ENCODE peak calls at places on chromosomes 4 and X, in five cellular contexts. U, V, P, B and W are unnamed samples.

GRCh38 chr4:122633211-122633610 is 12.3 kb upstream of the IL21 start:
- DNase-seq in U (no peak), V (no peak), P (no peak), B (no peak), W (no peak)

GRCh38 chr4:181822005-181822375 is 421.2 kb upstream of the TENM3 start:
- DNase-seq in P (no peak), V (peak; percentile 17), U (no peak), B (no peak), W (no peak)

GRCh38 chr4:133802741-133803140 is 398.8 kb downstream of the PABPC4L start:
- DNase-seq in P (no peak), U (no peak), B (no peak), V (no peak), W (no peak)

GRCh38 chr4:41214158-41215146 is at the start of gene APBB2:
- DNase-seq in P (peak; percentile 96), B (peak; percentile 86), U (peak; percentile 95), V (peak; percentile 98), W (no peak)

GRCh38 chrX:134670241-134670811 is 12.1 kb upstream of the PLAC1 start:
- DNase-seq in P (no peak), B (peak; percentile 78), V (no peak), U (no peak), W (no peak)

GRCh38 chr4:56649445-56650258 is 31.4 kb downstream of the HOPX start:
- DNase-seq in P (no peak), U (no peak), V (no peak), B (no peak), W (no peak)

GRCh38 chr4:89158884-89159503 is 47.7 kb downstream of the TIGD2 start:
- DNase-seq in U (no peak), V (no peak), P (no peak), B (peak; percentile 25), W (no peak)

GRCh38 chr4:32789026-32789608 is 2068.9 kb downstream of the PCDH7 start:
- DNase-seq in V (no peak), B (no peak), U (no peak), P (no peak), W (no peak)

GRCh38 chrX:108439961-108440696 is 491 bp downstream of the COL4A5 start:
- DNase-seq in V (peak; percentile 7), U (peak; percentile 17), B (peak; percentile 14), P (peak; percentile 26), W (no peak)

GRCh38 chr4:127604949-127605709 is 27.6 kb upstream of the INTU start:
- DNase-seq in B (no peak), V (no peak), U (no peak), P (no peak), W (no peak)

GRCh38 chrX:154411981-154412340 is 622 bp downstream of the TAFAZZIN start:
- DNase-seq in U (peak; percentile 73), P (peak; percentile 73), B (peak; percentile 69), V (peak; percentile 74), W (no peak)

GRCh38 chr4:7705062-7705461 is 234.6 kb downstream of the AFAP1 start:
- DNase-seq in V (peak; percentile 16), U (no peak), P (no peak), B (no peak), W (no peak)

GRCh38 chr4:7817877-7818675 is 121.6 kb downstream of the AFAP1 start:
- DNase-seq in V (peak; percentile 62), B (no peak), U (no peak), P (peak; percentile 71), W (no peak)

GRCh38 chr4:17066972-17067371 is 168.5 kb upstream of the LDB2 start:
- DNase-seq in V (no peak), U (no peak), P (no peak), B (peak; percentile 3), W (no peak)

DNA sequence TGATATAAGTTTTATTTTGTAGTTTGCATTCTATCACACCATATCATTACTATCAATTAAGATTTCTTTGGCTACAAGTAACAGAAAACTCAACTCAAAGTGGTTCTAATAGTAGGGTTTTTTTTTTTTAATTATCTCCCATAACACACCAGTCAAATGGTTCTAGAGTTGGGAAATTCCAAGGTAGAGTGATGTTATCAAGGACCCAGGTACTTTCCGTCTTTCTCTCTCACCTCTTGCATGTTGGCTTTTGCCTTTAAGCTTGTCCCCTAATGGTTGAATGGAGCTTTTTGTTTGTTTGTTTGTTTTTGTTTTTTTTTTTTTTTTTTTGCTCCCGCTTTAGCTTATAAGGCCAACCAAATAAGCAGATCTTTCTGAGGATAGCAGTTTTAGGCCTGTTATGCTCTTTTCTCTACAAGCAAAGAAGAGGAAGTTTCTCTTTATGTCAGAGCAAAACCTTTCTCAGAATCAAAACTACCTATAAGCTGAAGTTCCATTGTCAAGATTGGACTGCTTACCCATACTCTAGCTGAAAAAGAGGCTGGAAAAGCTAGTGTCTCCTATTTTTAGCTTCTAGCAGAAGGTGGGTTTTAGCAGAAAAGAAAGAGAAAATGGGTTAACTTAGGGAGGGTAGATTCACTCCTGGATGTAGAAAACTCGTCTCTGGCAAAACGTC is 177.5 kb downstream of the EDA start:
- DNase-seq in P (no peak), V (no peak), U (no peak), B (no peak), W (no peak)
- H3K9me3 ChIP-seq in P (no peaks in the 10 kb centered on the region), V (no peaks in the 10 kb centered on the region), U (no peaks in the 10 kb centered on the region), B (no peaks in the 10 kb centered on the region), W (peaks cover 3% of the 10 kb centered on the region)

DNA sequence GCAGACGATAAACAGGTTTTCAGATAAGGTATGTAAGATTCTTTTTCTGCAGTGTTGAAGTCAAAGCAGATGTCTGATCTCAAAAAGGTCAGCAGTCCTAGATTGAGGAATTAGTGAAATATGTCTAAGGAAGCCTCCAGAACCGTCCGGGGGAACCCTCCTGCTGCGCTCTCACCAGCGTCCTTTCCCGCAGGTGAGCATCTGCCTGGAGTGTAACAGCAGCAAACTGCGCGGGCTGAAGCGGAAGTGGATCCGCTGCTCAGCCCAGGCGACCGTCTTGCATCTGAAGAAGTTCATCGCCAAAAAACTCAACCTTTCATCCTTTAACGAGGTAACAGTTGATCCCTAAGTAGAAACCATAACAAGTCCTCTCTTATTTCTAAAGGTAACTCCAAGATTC is 55.5 kb downstream of the PCGF3 start:
- DNase-seq in U (no peak), P (no peak), B (no peak), V (no peak), W (no peak)
- H3K9me3 ChIP-seq in U (no peaks in the 10 kb centered on the region), P (no peaks in the 10 kb centered on the region), B (no peaks in the 10 kb centered on the region), V (no peaks in the 10 kb centered on the region), W (no peaks in the 10 kb centered on the region)

DNA sequence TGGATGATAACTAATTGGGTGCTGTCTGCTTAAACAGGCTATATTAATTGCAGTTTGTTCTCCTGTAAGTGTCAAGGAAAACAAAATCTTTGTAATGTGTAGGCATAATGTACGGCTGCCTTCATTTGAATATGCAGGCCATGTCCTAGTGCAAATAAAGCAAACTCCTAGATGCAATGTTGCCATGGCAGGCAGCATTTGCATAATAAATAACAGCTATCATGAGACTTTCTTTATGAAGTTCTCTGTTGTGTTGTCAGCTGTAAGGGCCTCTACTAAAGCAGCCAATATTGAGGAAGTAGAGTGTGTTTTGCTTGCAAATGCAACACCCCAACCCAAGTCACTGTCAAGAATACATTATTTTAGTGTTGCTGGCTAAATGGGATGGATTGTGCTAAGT is 416.9 kb downstream of the ZIC3 start:
- DNase-seq in P (no peak), U (no peak), V (no peak), B (no peak), W (no peak)
- H3K9me3 ChIP-seq in P (no peaks in the 10 kb centered on the region), U (no peaks in the 10 kb centered on the region), V (no peaks in the 10 kb centered on the region), B (no peaks in the 10 kb centered on the region), W (no peaks in the 10 kb centered on the region)

GRCh38 chrX:151694121-151694520 is 1.1 kb upstream of the PRRG3 start:
- DNase-seq in V (no peak), U (no peak), B (no peak), P (no peak), W (no peak)
- H3K9me3 ChIP-seq in V (no peaks in the 10 kb centered on the region), U (no peaks in the 10 kb centered on the region), B (no peaks in the 10 kb centered on the region), P (peaks cover 4% of the 10 kb centered on the region), W (no peaks in the 10 kb centered on the region)

GRCh38 chr4:173520921-173521473 is 9.0 kb downstream of the HAND2 start:
- DNase-seq in V (no peak), B (no peak), P (no peak), U (no peak), W (no peak)

GRCh38 chr4:173521474-173522159 is 8.4 kb downstream of the HAND2 start:
- DNase-seq in B (no peak), P (peak; percentile 45), V (no peak), U (no peak), W (no peak)

GRCh38 chr4:173517781-173518371 is 12.2 kb downstream of the HAND2 start:
- DNase-seq in U (no peak), B (no peak), V (no peak), P (no peak), W (no peak)

GRCh38 chr4:173518419-173519102 is 11.5 kb downstream of the HAND2 start:
- DNase-seq in B (no peak), P (no peak), V (no peak), U (no peak), W (no peak)

GRCh38 chr4:173519130-173520101 is 10.6 kb downstream of the HAND2 start:
- DNase-seq in V (no peak), B (no peak), U (no peak), P (peak; percentile 66), W (no peak)
- H3K9me3 ChIP-seq in V (no peaks in the 10 kb centered on the region), B (no peaks in the 10 kb centered on the region), U (no peaks in the 10 kb centered on the region), P (no peaks in the 10 kb centered on the region), W (no peaks in the 10 kb centered on the region)

DNA sequence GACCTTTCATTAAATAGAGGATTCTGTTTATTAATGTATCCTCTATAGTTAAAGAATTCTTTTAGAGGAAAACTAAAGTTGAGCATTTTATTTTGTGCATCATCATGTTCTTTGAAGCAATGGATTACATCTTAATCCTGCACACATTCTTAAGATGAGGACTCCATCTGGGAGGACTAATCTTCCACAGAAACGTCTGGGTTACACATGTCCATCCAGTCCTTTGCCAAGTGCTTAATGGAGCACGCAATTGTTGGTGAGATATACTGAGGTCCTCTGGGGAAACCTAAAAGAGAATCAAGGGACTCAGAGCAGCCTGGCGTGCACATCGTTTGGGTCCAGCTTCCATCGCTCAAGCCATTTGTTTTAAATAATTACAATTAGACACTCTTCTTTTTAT is 115.1 kb upstream of the SFRP2 start:
- DNase-seq in V (no peak), B (no peak), P (no peak), U (no peak), W (no peak)
- H3K9me3 ChIP-seq in V (no peaks in the 10 kb centered on the region), B (no peaks in the 10 kb centered on the region), P (no peaks in the 10 kb centered on the region), U (no peaks in the 10 kb centered on the region), W (no peaks in the 10 kb centered on the region)